ENCODE peak calls at places on chromosomes 7 and 10, in five cellular contexts. One of them, this sample, is unnamed.
A peak's percentile ranks its signal among the peaks of the same experiment; 100 is the strongest.

GRCh38 chr7:2663960-2664359 is 24.0 kb upstream of the AMZ1 start:
- DNase-seq in CD8-positive, alpha-beta T cell: no peak
- DNase-seq in IMR-90: no peak
- DNase-seq in neural progenitor cell: no peak
- DNase-seq in Peyer's patch: no peak
- DNase-seq in this sample: no peak

GRCh38 chr7:28329616-28330373 is 82.5 kb upstream of the CREB5 start:
- DNase-seq in CD8-positive, alpha-beta T cell: no peak
- DNase-seq in IMR-90: no peak
- DNase-seq in neural progenitor cell: no peak
- DNase-seq in Peyer's patch: no peak
- DNase-seq in this sample: no peak

GRCh38 chr10:89589091-89589725 is 53.8 kb upstream of the SLC16A12 start:
- DNase-seq in CD8-positive, alpha-beta T cell: no peak
- DNase-seq in IMR-90: no peak
- DNase-seq in neural progenitor cell: no peak
- DNase-seq in Peyer's patch: no peak
- DNase-seq in this sample: no peak

GRCh38 chr10:60142736-60143135 is 236.4 kb upstream of the CCDC6 start:
- DNase-seq in CD8-positive, alpha-beta T cell: no peak
- DNase-seq in IMR-90: no peak
- DNase-seq in neural progenitor cell: no peak
- DNase-seq in Peyer's patch: no peak
- DNase-seq in this sample: no peak

GRCh38 chr10:90775351-90776028 is 82.3 kb downstream of the HTR7 start:
- DNase-seq in CD8-positive, alpha-beta T cell: no peak
- DNase-seq in IMR-90: no peak
- DNase-seq in neural progenitor cell: peak; percentile 26
- DNase-seq in Peyer's patch: no peak
- DNase-seq in this sample: no peak

GRCh38 chr7:50266893-50267386 is 37.6 kb upstream of the IKZF1 start:
- DNase-seq in CD8-positive, alpha-beta T cell: peak; percentile 78
- DNase-seq in IMR-90: no peak
- DNase-seq in neural progenitor cell: no peak
- DNase-seq in Peyer's patch: peak; percentile 88
- DNase-seq in this sample: no peak

GRCh38 chr7:108459922-108460551 is 3.8 kb upstream of the NRCAM start:
- DNase-seq in CD8-positive, alpha-beta T cell: peak; percentile 29
- DNase-seq in IMR-90: no peak
- DNase-seq in neural progenitor cell: peak; percentile 58
- DNase-seq in Peyer's patch: no peak
- DNase-seq in this sample: no peak

GRCh38 chr7:36165059-36165458 is 12.0 kb downstream of the EEPD1 start:
- DNase-seq in CD8-positive, alpha-beta T cell: no peak
- DNase-seq in IMR-90: peak; percentile 88
- DNase-seq in neural progenitor cell: no peak
- DNase-seq in Peyer's patch: no peak
- DNase-seq in this sample: no peak

GRCh38 chr10:828191-828590 is 103.3 kb downstream of the LARP4B start:
- DNase-seq in CD8-positive, alpha-beta T cell: no peak
- DNase-seq in IMR-90: no peak
- DNase-seq in neural progenitor cell: no peak
- DNase-seq in Peyer's patch: no peak
- DNase-seq in this sample: no peak

GRCh38 chr10:102416181-102417094 is 2.1 kb downstream of the PSD start:
- DNase-seq in CD8-positive, alpha-beta T cell: no peak
- DNase-seq in IMR-90: no peak
- DNase-seq in neural progenitor cell: no peak
- DNase-seq in Peyer's patch: no peak
- DNase-seq in this sample: no peak

GRCh38 chr10:44424953-44425352 is 40.1 kb upstream of the CXCL12 start:
- DNase-seq in CD8-positive, alpha-beta T cell: no peak
- DNase-seq in IMR-90: no peak
- DNase-seq in neural progenitor cell: no peak
- DNase-seq in Peyer's patch: no peak
- DNase-seq in this sample: no peak

GRCh38 chr7:66247387-66248078 is 42.4 kb downstream of the TPST1 start:
- DNase-seq in CD8-positive, alpha-beta T cell: no peak
- DNase-seq in IMR-90: no peak
- DNase-seq in neural progenitor cell: no peak
- DNase-seq in Peyer's patch: no peak
- DNase-seq in this sample: no peak

GRCh38 chr7:54991341-54991740 is 27.5 kb upstream of the EGFR start:
- DNase-seq in CD8-positive, alpha-beta T cell: no peak
- DNase-seq in IMR-90: no peak
- DNase-seq in neural progenitor cell: no peak
- DNase-seq in Peyer's patch: no peak
- DNase-seq in this sample: no peak

GRCh38 chr10:72818076-72818475 is 75.5 kb upstream of the OIT3 start:
- DNase-seq in CD8-positive, alpha-beta T cell: no peak
- DNase-seq in IMR-90: no peak
- DNase-seq in neural progenitor cell: no peak
- DNase-seq in Peyer's patch: no peak
- DNase-seq in this sample: no peak

GRCh38 chr10:132988988-132989387 is 46.6 kb upstream of the CFAP46 start:
- DNase-seq in CD8-positive, alpha-beta T cell: no peak
- DNase-seq in IMR-90: no peak
- DNase-seq in neural progenitor cell: no peak
- DNase-seq in Peyer's patch: no peak
- DNase-seq in this sample: no peak

GRCh38 chr10:1188556-1189135 is 132.5 kb downstream of the WDR37 start:
- DNase-seq in CD8-positive, alpha-beta T cell: no peak
- DNase-seq in IMR-90: no peak
- DNase-seq in neural progenitor cell: no peak
- DNase-seq in Peyer's patch: no peak
- DNase-seq in this sample: no peak

GRCh38 chr7:97179454-97180104 is 62.1 kb downstream of the SDHAF3 start:
- DNase-seq in CD8-positive, alpha-beta T cell: peak; percentile 44
- DNase-seq in IMR-90: peak; percentile 65
- DNase-seq in neural progenitor cell: peak; percentile 72
- DNase-seq in Peyer's patch: no peak
- DNase-seq in this sample: no peak

GRCh38 chr10:114708717-114709352 is 50.8 kb upstream of the ABLIM1 start:
- DNase-seq in CD8-positive, alpha-beta T cell: no peak
- DNase-seq in IMR-90: peak; percentile 89
- DNase-seq in neural progenitor cell: no peak
- DNase-seq in Peyer's patch: no peak
- DNase-seq in this sample: no peak

GRCh38 chr10:114780610-114781184 is 40.9 kb upstream of the FHIP2A start:
- DNase-seq in CD8-positive, alpha-beta T cell: no peak
- DNase-seq in IMR-90: no peak
- DNase-seq in neural progenitor cell: no peak
- DNase-seq in Peyer's patch: no peak
- DNase-seq in this sample: no peak

GRCh38 chr10:8051109-8051781 is 3.2 kb upstream of the GATA3 start:
- DNase-seq in CD8-positive, alpha-beta T cell: no peak
- DNase-seq in IMR-90: no peak
- DNase-seq in neural progenitor cell: peak; percentile 64
- DNase-seq in Peyer's patch: no peak
- DNase-seq in this sample: no peak

GRCh38 chr10:80197972-80198591 is 7.3 kb downstream of the ANXA11 start:
- DNase-seq in CD8-positive, alpha-beta T cell: no peak
- DNase-seq in IMR-90: no peak
- DNase-seq in neural progenitor cell: no peak
- DNase-seq in Peyer's patch: no peak
- DNase-seq in this sample: no peak

GRCh38 chr7:131072505-131073091 is 255.1 kb upstream of the MKLN1 start:
- DNase-seq in CD8-positive, alpha-beta T cell: no peak
- DNase-seq in IMR-90: peak; percentile 34
- DNase-seq in neural progenitor cell: peak; percentile 59
- DNase-seq in Peyer's patch: no peak
- DNase-seq in this sample: no peak

GRCh38 chr10:122854648-122855047 is 9.0 kb upstream of the CUZD1 start:
- DNase-seq in CD8-positive, alpha-beta T cell: no peak
- DNase-seq in IMR-90: peak; percentile 92
- DNase-seq in neural progenitor cell: no peak
- DNase-seq in Peyer's patch: no peak
- DNase-seq in this sample: no peak

GRCh38 chr10:50295367-50295766 is 44.1 kb upstream of the ASAH2 start:
- DNase-seq in CD8-positive, alpha-beta T cell: no peak
- DNase-seq in IMR-90: no peak
- DNase-seq in neural progenitor cell: no peak
- DNase-seq in Peyer's patch: no peak
- DNase-seq in this sample: no peak

GRCh38 chr10:50293508-50294320 is 42.4 kb upstream of the ASAH2 start:
- DNase-seq in CD8-positive, alpha-beta T cell: no peak
- DNase-seq in IMR-90: no peak
- DNase-seq in neural progenitor cell: no peak
- DNase-seq in Peyer's patch: no peak
- DNase-seq in this sample: no peak

GRCh38 chr10:50289196-50289595 is 37.9 kb upstream of the ASAH2 start:
- DNase-seq in CD8-positive, alpha-beta T cell: no peak
- DNase-seq in IMR-90: no peak
- DNase-seq in neural progenitor cell: no peak
- DNase-seq in Peyer's patch: no peak
- DNase-seq in this sample: no peak

GRCh38 chr10:50294582-50294981 is 43.3 kb upstream of the ASAH2 start:
- DNase-seq in CD8-positive, alpha-beta T cell: no peak
- DNase-seq in IMR-90: no peak
- DNase-seq in neural progenitor cell: no peak
- DNase-seq in Peyer's patch: no peak
- DNase-seq in this sample: no peak

DNA sequence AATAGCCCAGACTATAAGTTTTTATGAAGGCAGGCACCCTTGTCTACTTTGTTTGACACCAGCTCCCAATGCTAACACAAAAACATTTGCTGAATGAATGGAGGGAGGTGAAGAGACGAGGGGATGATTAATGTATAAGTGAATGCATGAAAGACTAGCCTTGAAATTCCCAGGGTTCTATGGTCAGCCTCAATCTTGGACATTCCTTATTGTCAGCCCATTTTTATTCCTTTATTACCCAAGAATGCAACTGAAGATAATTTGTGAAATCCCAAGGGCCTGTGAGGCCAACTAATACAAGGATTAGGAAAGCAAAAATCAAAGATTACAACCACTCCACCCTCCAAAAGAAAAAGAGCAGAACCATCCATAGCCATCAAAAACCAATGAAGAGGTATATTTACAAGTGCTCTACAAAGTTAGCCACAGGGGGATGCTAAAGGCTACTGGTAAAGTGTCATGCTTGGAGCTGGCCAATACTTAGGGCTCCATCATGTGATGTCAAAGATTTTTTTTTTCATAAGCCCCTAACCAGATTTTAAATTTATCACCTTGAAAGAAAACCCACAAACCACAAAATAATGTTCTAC is 40.0 kb upstream of the ASAH2 start:
- DNase-seq in CD8-positive, alpha-beta T cell: no peak
- DNase-seq in IMR-90: peak; percentile 23
- DNase-seq in neural progenitor cell: no peak
- DNase-seq in Peyer's patch: no peak
- DNase-seq in this sample: no peak
- H3K4me3 ChIP-seq in CD8-positive, alpha-beta T cell: no peak overlapping the region
- H3K4me3 ChIP-seq in IMR-90: no peak overlapping the region
- H3K4me3 ChIP-seq in neural progenitor cell: no peak overlapping the region
- H3K4me3 ChIP-seq in Peyer's patch: no peak overlapping the region
- H3K4me3 ChIP-seq in this sample: no peak overlapping the region

GRCh38 chr7:129752760-129753159 is 141.2 kb downstream of the NRF1 start:
- DNase-seq in CD8-positive, alpha-beta T cell: no peak
- DNase-seq in IMR-90: no peak
- DNase-seq in neural progenitor cell: no peak
- DNase-seq in Peyer's patch: no peak
- DNase-seq in this sample: no peak
- H3K36me3 ChIP-seq in CD8-positive, alpha-beta T cell: peaks cover 4% of the 10 kb centered on the region
- H3K36me3 ChIP-seq in IMR-90: peaks cover 8% of the 10 kb centered on the region
- H3K36me3 ChIP-seq in neural progenitor cell: no peaks in the 10 kb centered on the region
- H3K36me3 ChIP-seq in Peyer's patch: peaks cover 32% of the 10 kb centered on the region
- H3K36me3 ChIP-seq in this sample: peaks cover 59% of the 10 kb centered on the region

DNA sequence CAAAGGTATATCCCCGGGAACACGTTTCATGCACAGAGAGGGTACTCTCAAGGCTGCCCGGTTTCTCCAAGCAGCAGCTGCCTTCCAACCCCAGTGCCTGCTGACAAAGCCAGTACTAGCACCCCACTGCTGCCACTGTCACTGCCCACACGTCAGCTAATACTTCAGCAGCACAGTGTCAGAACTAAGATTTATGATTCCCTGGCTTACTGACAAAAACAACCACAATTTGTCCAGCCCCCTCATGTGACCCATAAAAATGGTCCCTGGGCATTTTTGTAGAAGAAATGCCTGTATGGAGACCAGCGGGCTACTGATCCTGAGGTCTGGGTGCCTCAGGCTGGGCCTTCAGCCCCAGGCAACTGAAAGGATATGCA is 2.9 kb downstream of the WDR91 start:
- DNase-seq in CD8-positive, alpha-beta T cell: no peak
- DNase-seq in IMR-90: no peak
- DNase-seq in neural progenitor cell: no peak
- DNase-seq in Peyer's patch: no peak
- DNase-seq in this sample: no peak
- TF ChIP-seq CTCF in CD8-positive, alpha-beta T cell: no peak
- TF ChIP-seq CTCF in IMR-90: no peak
- TF ChIP-seq CTCF in neural progenitor cell: no peak
- TF ChIP-seq CTCF in Peyer's patch: no peak
- TF ChIP-seq CTCF in this sample: no peak

GRCh38 chr10:78634389-78634815 is 434.4 kb upstream of the ZMIZ1 start:
- DNase-seq in CD8-positive, alpha-beta T cell: no peak
- DNase-seq in IMR-90: peak; percentile 45
- DNase-seq in neural progenitor cell: peak; percentile 22
- DNase-seq in Peyer's patch: no peak
- DNase-seq in this sample: no peak
- H3K4me3 ChIP-seq in CD8-positive, alpha-beta T cell: no peak overlapping the region
- H3K4me3 ChIP-seq in IMR-90: no peak overlapping the region
- H3K4me3 ChIP-seq in neural progenitor cell: no peak overlapping the region
- H3K4me3 ChIP-seq in Peyer's patch: no peak overlapping the region
- H3K4me3 ChIP-seq in this sample: no peak overlapping the region

DNA sequence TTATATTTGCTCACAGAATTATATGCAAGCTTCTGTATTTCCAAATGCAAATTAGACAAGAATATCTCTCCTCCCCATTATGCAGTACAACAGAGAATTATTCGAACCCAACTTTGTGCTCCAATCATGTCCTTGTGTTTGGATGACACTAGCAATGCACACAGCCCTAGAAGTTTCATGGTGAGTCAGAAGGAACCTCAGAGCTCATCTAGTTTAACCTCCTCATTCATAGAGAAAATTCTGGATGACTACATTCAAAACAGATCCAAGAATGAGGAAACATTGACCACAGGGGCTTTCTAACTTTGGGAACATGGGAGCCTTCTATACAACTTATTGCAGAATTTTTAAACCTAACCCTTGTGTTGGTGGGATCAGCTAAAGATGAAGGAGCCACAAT is 12.8 kb upstream of the ARID5B start:
- DNase-seq in CD8-positive, alpha-beta T cell: no peak
- DNase-seq in IMR-90: peak; percentile 75
- DNase-seq in neural progenitor cell: no peak
- DNase-seq in Peyer's patch: no peak
- DNase-seq in this sample: no peak
- H3K36me3 ChIP-seq in CD8-positive, alpha-beta T cell: no peaks in the 10 kb centered on the region
- H3K36me3 ChIP-seq in IMR-90: no peaks in the 10 kb centered on the region
- H3K36me3 ChIP-seq in neural progenitor cell: no peaks in the 10 kb centered on the region
- H3K36me3 ChIP-seq in Peyer's patch: no peaks in the 10 kb centered on the region
- H3K36me3 ChIP-seq in this sample: no peaks in the 10 kb centered on the region

DNA sequence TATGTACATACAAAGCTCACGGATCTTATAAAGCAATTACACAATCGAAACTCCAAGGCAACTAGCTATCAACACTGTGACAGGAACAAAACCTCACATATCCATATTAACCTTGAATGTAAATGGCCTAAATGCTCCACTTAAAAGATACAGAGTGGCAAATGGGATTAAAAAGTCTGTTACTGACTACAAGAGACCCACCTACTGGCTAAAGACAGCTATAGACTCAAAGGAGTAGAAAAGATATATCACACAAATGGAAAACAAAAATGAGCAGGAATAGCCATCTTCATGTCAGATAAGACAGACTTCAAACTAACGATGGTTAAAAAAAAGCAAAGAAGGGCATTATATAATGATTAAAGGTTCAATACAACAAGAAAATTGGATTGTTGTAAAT is 246.7 kb downstream of the ADRA2A start:
- DNase-seq in CD8-positive, alpha-beta T cell: no peak
- DNase-seq in IMR-90: no peak
- DNase-seq in neural progenitor cell: peak; percentile 24
- DNase-seq in Peyer's patch: no peak
- DNase-seq in this sample: no peak
- TF ChIP-seq CTCF in CD8-positive, alpha-beta T cell: no peak
- TF ChIP-seq CTCF in IMR-90: no peak
- TF ChIP-seq CTCF in neural progenitor cell: peak; percentile 50
- TF ChIP-seq CTCF in Peyer's patch: no peak
- TF ChIP-seq CTCF in this sample: no peak

This sample was measured in esophagus squamous epithelium.